ENCODE peak calls at places on chromosomes 1 and 21, in ten cellular contexts. One of them, this sample, is unnamed.

GRCh38 chr1:52032124-52032784 is 1.4 kb downstream of the KTI12 start:
- DNase-seq in PC-3: no peak
- DNase-seq in adipocyte: peak
- DNase-seq in CD8-positive, alpha-beta T cell: no peak
- DNase-seq in cardiac muscle cell: no peak
- DNase-seq in pancreas: no peak
- DNase-seq in naive thymus-derived CD4-positive, alpha-beta T cell: no peak
- DNase-seq in upper lobe of left lung: no peak
- DNase-seq in mammary epithelial cell: peak
- DNase-seq in lower lobe of right lung: no peak
- DNase-seq in this sample: no peak

GRCh38 chr1:212242288-212242984 is 42.8 kb upstream of the PPP2R5A start:
- DNase-seq in upper lobe of left lung: peak
- DNase-seq in PC-3: no peak
- DNase-seq in CD8-positive, alpha-beta T cell: no peak
- DNase-seq in adipocyte: no peak
- DNase-seq in mammary epithelial cell: no peak
- DNase-seq in lower lobe of right lung: no peak
- DNase-seq in naive thymus-derived CD4-positive, alpha-beta T cell: no peak
- DNase-seq in cardiac muscle cell: no peak
- DNase-seq in pancreas: no peak
- DNase-seq in this sample: no peak

GRCh38 chr1:218171302-218171893 is 113.7 kb upstream of the RRP15 start:
- DNase-seq in adipocyte: peak
- DNase-seq in PC-3: peak
- DNase-seq in upper lobe of left lung: no peak
- DNase-seq in naive thymus-derived CD4-positive, alpha-beta T cell: no peak
- DNase-seq in pancreas: no peak
- DNase-seq in cardiac muscle cell: peak
- DNase-seq in lower lobe of right lung: no peak
- DNase-seq in mammary epithelial cell: peak
- DNase-seq in CD8-positive, alpha-beta T cell: no peak
- DNase-seq in this sample: no peak

GRCh38 chr1:59170659-59171058 is 126.2 kb upstream of the FGGY start:
- DNase-seq in naive thymus-derived CD4-positive, alpha-beta T cell: no peak
- DNase-seq in pancreas: no peak
- DNase-seq in lower lobe of right lung: no peak
- DNase-seq in upper lobe of left lung: no peak
- DNase-seq in mammary epithelial cell: no peak
- DNase-seq in cardiac muscle cell: no peak
- DNase-seq in CD8-positive, alpha-beta T cell: no peak
- DNase-seq in adipocyte: no peak
- DNase-seq in PC-3: no peak
- DNase-seq in this sample: no peak

GRCh38 chr21:33971492-33972013 is 55.9 kb upstream of the ATP5PO start:
- DNase-seq in mammary epithelial cell: peak
- DNase-seq in naive thymus-derived CD4-positive, alpha-beta T cell: no peak
- DNase-seq in PC-3: peak
- DNase-seq in cardiac muscle cell: no peak
- DNase-seq in pancreas: no peak
- DNase-seq in lower lobe of right lung: no peak
- DNase-seq in upper lobe of left lung: no peak
- DNase-seq in CD8-positive, alpha-beta T cell: no peak
- DNase-seq in adipocyte: no peak
- DNase-seq in this sample: peak

GRCh38 chr1:118047650-118048224 is 118.2 kb downstream of the WDR3 start:
- DNase-seq in mammary epithelial cell: no peak
- DNase-seq in lower lobe of right lung: no peak
- DNase-seq in CD8-positive, alpha-beta T cell: no peak
- DNase-seq in PC-3: no peak
- DNase-seq in pancreas: no peak
- DNase-seq in cardiac muscle cell: no peak
- DNase-seq in upper lobe of left lung: no peak
- DNase-seq in naive thymus-derived CD4-positive, alpha-beta T cell: no peak
- DNase-seq in adipocyte: no peak
- DNase-seq in this sample: no peak

GRCh38 chr1:113876181-113876580 is 4.7 kb upstream of the PTPN22 start:
- DNase-seq in mammary epithelial cell: no peak
- DNase-seq in cardiac muscle cell: no peak
- DNase-seq in CD8-positive, alpha-beta T cell: no peak
- DNase-seq in PC-3: no peak
- DNase-seq in adipocyte: no peak
- DNase-seq in lower lobe of right lung: no peak
- DNase-seq in naive thymus-derived CD4-positive, alpha-beta T cell: no peak
- DNase-seq in upper lobe of left lung: no peak
- DNase-seq in pancreas: no peak
- DNase-seq in this sample: no peak

GRCh38 chr1:232558974-232559373 is 71.0 kb downstream of the SIPA1L2 start:
- DNase-seq in lower lobe of right lung: no peak
- DNase-seq in adipocyte: no peak
- DNase-seq in naive thymus-derived CD4-positive, alpha-beta T cell: no peak
- DNase-seq in cardiac muscle cell: no peak
- DNase-seq in pancreas: no peak
- DNase-seq in PC-3: no peak
- DNase-seq in mammary epithelial cell: no peak
- DNase-seq in CD8-positive, alpha-beta T cell: no peak
- DNase-seq in upper lobe of left lung: no peak
- DNase-seq in this sample: no peak

GRCh38 chr1:67468066-67468718 is 38.0 kb upstream of the SERBP1 start:
- DNase-seq in cardiac muscle cell: no peak
- DNase-seq in adipocyte: peak
- DNase-seq in naive thymus-derived CD4-positive, alpha-beta T cell: no peak
- DNase-seq in lower lobe of right lung: no peak
- DNase-seq in pancreas: no peak
- DNase-seq in mammary epithelial cell: peak
- DNase-seq in CD8-positive, alpha-beta T cell: no peak
- DNase-seq in upper lobe of left lung: no peak
- DNase-seq in PC-3: peak
- DNase-seq in this sample: no peak

GRCh38 chr1:214574598-214575411 is 23.4 kb upstream of the PTPN14 start:
- DNase-seq in upper lobe of left lung: no peak
- DNase-seq in PC-3: peak
- DNase-seq in naive thymus-derived CD4-positive, alpha-beta T cell: no peak
- DNase-seq in mammary epithelial cell: peak
- DNase-seq in adipocyte: no peak
- DNase-seq in lower lobe of right lung: no peak
- DNase-seq in CD8-positive, alpha-beta T cell: no peak
- DNase-seq in pancreas: no peak
- DNase-seq in cardiac muscle cell: no peak
- DNase-seq in this sample: no peak

GRCh38 chr1:199799116-199799515 is 228.4 kb upstream of the NR5A2 start:
- DNase-seq in adipocyte: no peak
- DNase-seq in naive thymus-derived CD4-positive, alpha-beta T cell: no peak
- DNase-seq in mammary epithelial cell: no peak
- DNase-seq in pancreas: no peak
- DNase-seq in cardiac muscle cell: no peak
- DNase-seq in lower lobe of right lung: no peak
- DNase-seq in upper lobe of left lung: no peak
- DNase-seq in CD8-positive, alpha-beta T cell: no peak
- DNase-seq in PC-3: no peak
- DNase-seq in this sample: no peak

GRCh38 chr1:26171084-26172072 is at the start of gene ZNF593OS:
- DNase-seq in PC-3: no peak
- DNase-seq in mammary epithelial cell: no peak
- DNase-seq in upper lobe of left lung: no peak
- DNase-seq in CD8-positive, alpha-beta T cell: no peak
- DNase-seq in lower lobe of right lung: no peak
- DNase-seq in cardiac muscle cell: no peak
- DNase-seq in pancreas: no peak
- DNase-seq in naive thymus-derived CD4-positive, alpha-beta T cell: no peak
- DNase-seq in adipocyte: no peak
- DNase-seq in this sample: no peak
- H3K4me3 ChIP-seq in PC-3: peak
- H3K4me3 ChIP-seq in mammary epithelial cell: peak
- H3K4me3 ChIP-seq in upper lobe of left lung: peak
- H3K4me3 ChIP-seq in CD8-positive, alpha-beta T cell: peak
- H3K4me3 ChIP-seq in lower lobe of right lung: peak
- H3K4me3 ChIP-seq in cardiac muscle cell: no peak
- H3K4me3 ChIP-seq in pancreas: peak
- H3K4me3 ChIP-seq in naive thymus-derived CD4-positive, alpha-beta T cell: peak
- H3K4me3 ChIP-seq in adipocyte: peak
- H3K4me3 ChIP-seq in this sample: peak

GRCh38 chr21:36747815-36748381 is 49.0 kb downstream of the SIM2 start:
- DNase-seq in PC-3: no peak
- DNase-seq in cardiac muscle cell: peak
- DNase-seq in CD8-positive, alpha-beta T cell: no peak
- DNase-seq in lower lobe of right lung: no peak
- DNase-seq in naive thymus-derived CD4-positive, alpha-beta T cell: no peak
- DNase-seq in mammary epithelial cell: no peak
- DNase-seq in adipocyte: peak
- DNase-seq in upper lobe of left lung: no peak
- DNase-seq in pancreas: peak
- DNase-seq in this sample: no peak

GRCh38 chr21:36751383-36751782 is 52.5 kb downstream of the SIM2 start:
- DNase-seq in lower lobe of right lung: no peak
- DNase-seq in upper lobe of left lung: no peak
- DNase-seq in mammary epithelial cell: no peak
- DNase-seq in PC-3: no peak
- DNase-seq in adipocyte: no peak
- DNase-seq in cardiac muscle cell: no peak
- DNase-seq in naive thymus-derived CD4-positive, alpha-beta T cell: no peak
- DNase-seq in pancreas: no peak
- DNase-seq in CD8-positive, alpha-beta T cell: no peak
- DNase-seq in this sample: no peak

GRCh38 chr21:36749935-36750578 is 51.1 kb downstream of the SIM2 start:
- DNase-seq in cardiac muscle cell: peak
- DNase-seq in naive thymus-derived CD4-positive, alpha-beta T cell: no peak
- DNase-seq in upper lobe of left lung: no peak
- DNase-seq in PC-3: no peak
- DNase-seq in mammary epithelial cell: no peak
- DNase-seq in adipocyte: no peak
- DNase-seq in CD8-positive, alpha-beta T cell: no peak
- DNase-seq in lower lobe of right lung: no peak
- DNase-seq in pancreas: no peak
- DNase-seq in this sample: no peak

GRCh38 chr21:36753556-36753955 is 54.6 kb downstream of the SIM2 start:
- DNase-seq in upper lobe of left lung: no peak
- DNase-seq in naive thymus-derived CD4-positive, alpha-beta T cell: no peak
- DNase-seq in cardiac muscle cell: no peak
- DNase-seq in adipocyte: peak
- DNase-seq in lower lobe of right lung: no peak
- DNase-seq in CD8-positive, alpha-beta T cell: no peak
- DNase-seq in mammary epithelial cell: peak
- DNase-seq in PC-3: peak
- DNase-seq in pancreas: no peak
- DNase-seq in this sample: no peak

GRCh38 chr21:36750579-36750959 is 51.7 kb downstream of the SIM2 start:
- DNase-seq in lower lobe of right lung: no peak
- DNase-seq in cardiac muscle cell: no peak
- DNase-seq in pancreas: no peak
- DNase-seq in upper lobe of left lung: no peak
- DNase-seq in mammary epithelial cell: no peak
- DNase-seq in CD8-positive, alpha-beta T cell: no peak
- DNase-seq in adipocyte: no peak
- DNase-seq in naive thymus-derived CD4-positive, alpha-beta T cell: no peak
- DNase-seq in PC-3: no peak
- DNase-seq in this sample: no peak
- H3K4me3 ChIP-seq in lower lobe of right lung: no peak
- H3K4me3 ChIP-seq in cardiac muscle cell: no peak
- H3K4me3 ChIP-seq in pancreas: no peak
- H3K4me3 ChIP-seq in upper lobe of left lung: no peak
- H3K4me3 ChIP-seq in mammary epithelial cell: no peak
- H3K4me3 ChIP-seq in CD8-positive, alpha-beta T cell: no peak
- H3K4me3 ChIP-seq in adipocyte: no peak
- H3K4me3 ChIP-seq in naive thymus-derived CD4-positive, alpha-beta T cell: no peak
- H3K4me3 ChIP-seq in PC-3: no peak
- H3K4me3 ChIP-seq in this sample: no peak

GRCh38 chr1:204358145-204358544 is 1.6 kb downstream of the PLEKHA6 start:
- DNase-seq in lower lobe of right lung: no peak
- DNase-seq in adipocyte: no peak
- DNase-seq in upper lobe of left lung: no peak
- DNase-seq in PC-3: no peak
- DNase-seq in naive thymus-derived CD4-positive, alpha-beta T cell: no peak
- DNase-seq in cardiac muscle cell: no peak
- DNase-seq in mammary epithelial cell: no peak
- DNase-seq in pancreas: no peak
- DNase-seq in CD8-positive, alpha-beta T cell: no peak
- DNase-seq in this sample: no peak

GRCh38 chr1:204359474-204360255 is at the start of gene PLEKHA6:
- DNase-seq in PC-3: no peak
- DNase-seq in lower lobe of right lung: no peak
- DNase-seq in cardiac muscle cell: peak
- DNase-seq in CD8-positive, alpha-beta T cell: no peak
- DNase-seq in upper lobe of left lung: no peak
- DNase-seq in pancreas: no peak
- DNase-seq in mammary epithelial cell: no peak
- DNase-seq in adipocyte: peak
- DNase-seq in naive thymus-derived CD4-positive, alpha-beta T cell: no peak
- DNase-seq in this sample: no peak

GRCh38 chr1:204360314-204360713 is 585 bp upstream of the PLEKHA6 start:
- DNase-seq in pancreas: no peak
- DNase-seq in naive thymus-derived CD4-positive, alpha-beta T cell: no peak
- DNase-seq in PC-3: no peak
- DNase-seq in mammary epithelial cell: no peak
- DNase-seq in lower lobe of right lung: no peak
- DNase-seq in upper lobe of left lung: no peak
- DNase-seq in adipocyte: no peak
- DNase-seq in CD8-positive, alpha-beta T cell: no peak
- DNase-seq in cardiac muscle cell: no peak
- DNase-seq in this sample: no peak

GRCh38 chr1:204358605-204359004 is 1.1 kb downstream of the PLEKHA6 start:
- DNase-seq in mammary epithelial cell: no peak
- DNase-seq in PC-3: no peak
- DNase-seq in adipocyte: no peak
- DNase-seq in CD8-positive, alpha-beta T cell: no peak
- DNase-seq in upper lobe of left lung: no peak
- DNase-seq in pancreas: no peak
- DNase-seq in naive thymus-derived CD4-positive, alpha-beta T cell: no peak
- DNase-seq in cardiac muscle cell: no peak
- DNase-seq in lower lobe of right lung: no peak
- DNase-seq in this sample: no peak

GRCh38 chr1:204359131-204359473 is 627 bp downstream of the PLEKHA6 start:
- DNase-seq in pancreas: no peak
- DNase-seq in adipocyte: no peak
- DNase-seq in CD8-positive, alpha-beta T cell: no peak
- DNase-seq in lower lobe of right lung: no peak
- DNase-seq in mammary epithelial cell: no peak
- DNase-seq in PC-3: no peak
- DNase-seq in naive thymus-derived CD4-positive, alpha-beta T cell: no peak
- DNase-seq in upper lobe of left lung: no peak
- DNase-seq in cardiac muscle cell: no peak
- DNase-seq in this sample: no peak
- H3K4me3 ChIP-seq in pancreas: no peak
- H3K4me3 ChIP-seq in adipocyte: no peak
- H3K4me3 ChIP-seq in CD8-positive, alpha-beta T cell: no peak
- H3K4me3 ChIP-seq in lower lobe of right lung: no peak
- H3K4me3 ChIP-seq in mammary epithelial cell: no peak
- H3K4me3 ChIP-seq in PC-3: no peak
- H3K4me3 ChIP-seq in naive thymus-derived CD4-positive, alpha-beta T cell: no peak
- H3K4me3 ChIP-seq in upper lobe of left lung: no peak
- H3K4me3 ChIP-seq in cardiac muscle cell: peak
- H3K4me3 ChIP-seq in this sample: peak

DNA sequence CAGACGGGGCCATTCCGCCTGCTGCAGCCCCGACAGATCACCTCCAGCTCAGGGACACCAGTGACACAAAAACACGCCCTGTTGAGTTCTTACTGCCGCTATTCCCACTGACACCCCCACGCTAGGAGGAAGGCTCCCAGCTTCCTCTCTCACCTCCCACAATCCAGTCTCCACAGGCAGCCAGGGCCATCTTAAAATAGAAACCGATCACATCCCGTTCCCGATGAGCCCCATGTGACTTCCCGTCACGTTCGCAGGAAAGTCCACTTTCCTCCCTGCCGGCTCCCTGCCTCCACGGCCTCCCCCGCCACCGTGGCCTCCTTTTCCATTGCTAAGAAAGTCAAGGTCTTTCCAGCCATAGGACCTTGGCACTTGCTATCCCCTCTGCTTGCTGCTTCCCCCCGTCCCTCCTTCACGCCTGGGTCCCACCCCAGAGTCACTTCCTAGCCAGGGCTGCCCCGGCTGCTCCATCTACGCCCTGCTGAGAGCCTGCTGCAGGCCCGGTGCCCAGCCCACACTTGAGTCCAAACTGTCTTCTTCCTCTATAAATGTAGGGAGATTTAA is 24.0 kb upstream of the DDOST start:
- DNase-seq in mammary epithelial cell: no peak
- DNase-seq in cardiac muscle cell: no peak
- DNase-seq in CD8-positive, alpha-beta T cell: no peak
- DNase-seq in lower lobe of right lung: no peak
- DNase-seq in PC-3: no peak
- DNase-seq in upper lobe of left lung: peak
- DNase-seq in naive thymus-derived CD4-positive, alpha-beta T cell: no peak
- DNase-seq in adipocyte: no peak
- DNase-seq in pancreas: no peak
- DNase-seq in this sample: no peak
- H3K4me3 ChIP-seq in mammary epithelial cell: no peak
- H3K4me3 ChIP-seq in cardiac muscle cell: no peak
- H3K4me3 ChIP-seq in CD8-positive, alpha-beta T cell: no peak
- H3K4me3 ChIP-seq in lower lobe of right lung: peak
- H3K4me3 ChIP-seq in PC-3: no peak
- H3K4me3 ChIP-seq in upper lobe of left lung: peak
- H3K4me3 ChIP-seq in naive thymus-derived CD4-positive, alpha-beta T cell: no peak
- H3K4me3 ChIP-seq in adipocyte: no peak
- H3K4me3 ChIP-seq in pancreas: no peak
- H3K4me3 ChIP-seq in this sample: peak

This sample was measured in vagina.